ENCODE peak calls at places on chromosomes 7 and 10, in four cellular contexts. Q is H1, B is GM12878, E is K562. W is an unnamed sample.

GRCh38 chr7:159140170-159140910 is 4.3 kb downstream of the VIPR2 start:
- DNase-seq in Q (no peak), B (no peak), E (peak), W (no peak)

GRCh38 chr10:89337493-89337892 is 9.7 kb downstream of the IFIT3 start:
- DNase-seq in E (peak), B (peak), Q (no peak), W (no peak)

GRCh38 chr10:32418572-32418971 is 27.4 kb upstream of the CCDC7 start:
- DNase-seq in E (no peak), B (no peak), Q (no peak), W (no peak)

GRCh38 chr7:148547946-148548345 is 42.6 kb upstream of the C7orf33 start:
- DNase-seq in E (no peak), Q (no peak), B (no peak), W (no peak)

GRCh38 chr7:100016209-100016901 is 959 bp downstream of the ZKSCAN1 start:
- DNase-seq in Q (no peak), E (peak), B (no peak), W (no peak)

GRCh38 chr7:25968205-25968993 is 183.6 kb upstream of the NFE2L3 start:
- DNase-seq in E (no peak), Q (no peak), B (peak), W (no peak)

GRCh38 chr7:133709036-133709880 is 417.9 kb upstream of the LRGUK start:
- DNase-seq in E (no peak), B (no peak), Q (no peak), W (no peak)

GRCh38 chr10:80659284-80659683 is 121.6 kb downstream of the SH2D4B start:
- DNase-seq in Q (no peak), E (no peak), B (no peak), W (no peak)

GRCh38 chr10:6217621-6218020 is 14.9 kb downstream of the PFKFB3 start:
- DNase-seq in Q (no peak), E (no peak), B (no peak), W (no peak)

GRCh38 chr7:42471573-42472174 is 234.7 kb upstream of the GLI3 start:
- DNase-seq in B (no peak), E (no peak), Q (no peak), W (no peak)

GRCh38 chr10:116120688-116121087 is 152.3 kb downstream of the GFRA1 start:
- DNase-seq in E (peak), Q (peak), B (no peak), W (no peak)

GRCh38 chr10:94038024-94038423 is 44.3 kb downstream of the PLCE1 start:
- DNase-seq in E (peak), Q (no peak), B (no peak), W (no peak)

GRCh38 chr10:35040761-35041501 is 49.2 kb downstream of the CUL2 start:
- DNase-seq in B (no peak), Q (no peak), E (no peak), W (no peak)

GRCh38 chr10:130300608-130301025 is 164.4 kb downstream of the GLRX3 start:
- DNase-seq in Q (no peak), E (no peak), B (no peak), W (no peak)

GRCh38 chr7:38686888-38687287 is 55.7 kb upstream of the AMPH start:
- DNase-seq in E (no peak), B (no peak), Q (no peak), W (no peak)

GRCh38 chr7:20329389-20330175 is 1.1 kb upstream of the ITGB8 start:
- DNase-seq in Q (no peak), E (peak), B (peak), W (peak)

GRCh38 chr7:26500749-26501352 is 209.2 kb downstream of the SNX10 start:
- DNase-seq in E (peak), B (no peak), Q (no peak), W (peak)

GRCh38 chr10:3895045-3895609 is 110.1 kb upstream of the KLF6 start:
- DNase-seq in E (peak), B (no peak), Q (no peak), W (no peak)

GRCh38 chr7:20301311-20301939 is 29.3 kb upstream of the ITGB8 start:
- DNase-seq in Q (no peak), E (peak), B (no peak), W (no peak)

GRCh38 chr10:128852902-128853301 is 614.1 kb upstream of the MGMT start:
- DNase-seq in Q (no peak), E (no peak), B (no peak), W (no peak)

GRCh38 chr10:61869772-61870520 is 31.6 kb upstream of the ARID5B start:
- DNase-seq in B (no peak), E (no peak), Q (no peak), W (no peak)

GRCh38 chr10:114471906-114472873 is 67.9 kb upstream of the AFAP1L2 start:
- DNase-seq in E (no peak), B (no peak), Q (no peak), W (no peak)

GRCh38 chr10:71272122-71272771 is 46.8 kb upstream of the SLC29A3 start:
- DNase-seq in E (no peak), Q (no peak), B (no peak), W (no peak)

GRCh38 chr10:110584006-110584405 is 16.5 kb downstream of the SMC3 start:
- DNase-seq in E (no peak), B (no peak), Q (no peak), W (no peak)

GRCh38 chr10:14604181-14605142 is 170.2 kb downstream of the FAM107B start:
- DNase-seq in Q (no peak), E (peak), B (no peak), W (peak)

GRCh38 chr10:24951201-24952145 is 933 bp downstream of the PRTFDC1 start:
- DNase-seq in E (peak), Q (peak), B (no peak), W (no peak)

GRCh38 chr10:494556-494955 is 194.9 kb downstream of the DIP2C start:
- DNase-seq in E (no peak), B (no peak), Q (no peak), W (no peak)

GRCh38 chr7:83794834-83795233 is 145.9 kb upstream of the SEMA3E start:
- DNase-seq in B (no peak), Q (no peak), E (peak), W (no peak)

GRCh38 chr7:4168556-4168955 is 513.5 kb upstream of the FOXK1 start:
- DNase-seq in E (no peak), Q (no peak), B (no peak), W (no peak)

GRCh38 chr10:10848488-10849111 is 169.1 kb upstream of the CELF2 start:
- DNase-seq in E (no peak), B (no peak), Q (no peak), W (no peak)

GRCh38 chr10:34121974-34122282 is 693.2 kb downstream of the PARD3 start:
- DNase-seq in Q (no peak), B (peak), E (no peak), W (no peak)

GRCh38 chr10:110016037-110016436 is 8.3 kb downstream of the ADD3 start:
- DNase-seq in B (no peak), E (no peak), Q (no peak), W (no peak)

GRCh38 chr7:160958-161725 is 31.2 kb upstream of the FAM20C start:
- DNase-seq in B (no peak), E (no peak), Q (no peak), W (no peak)

GRCh38 chr7:143327903-143328302 is 12.0 kb downstream of the CLCN1 start:
- DNase-seq in B (no peak), E (no peak), Q (no peak), W (no peak)

GRCh38 chr10:25902002-25902401 is 32.0 kb upstream of the MYO3A start:
- DNase-seq in Q (no peak), B (no peak), E (no peak), W (no peak)

GRCh38 chr10:133393401-133394063 is 425 bp upstream of the MTG1 start:
- DNase-seq in E (no peak), B (no peak), Q (peak), W (no peak)

GRCh38 chr7:157851501-157852067 is 514.8 kb downstream of the DNAJB6 start:
- DNase-seq in Q (no peak), B (no peak), E (peak), W (no peak)
- TF ChIP-seq POLR2AphosphoS5 in Q (no peak), B (no peak), E (no peak), W (no peak)

DNA sequence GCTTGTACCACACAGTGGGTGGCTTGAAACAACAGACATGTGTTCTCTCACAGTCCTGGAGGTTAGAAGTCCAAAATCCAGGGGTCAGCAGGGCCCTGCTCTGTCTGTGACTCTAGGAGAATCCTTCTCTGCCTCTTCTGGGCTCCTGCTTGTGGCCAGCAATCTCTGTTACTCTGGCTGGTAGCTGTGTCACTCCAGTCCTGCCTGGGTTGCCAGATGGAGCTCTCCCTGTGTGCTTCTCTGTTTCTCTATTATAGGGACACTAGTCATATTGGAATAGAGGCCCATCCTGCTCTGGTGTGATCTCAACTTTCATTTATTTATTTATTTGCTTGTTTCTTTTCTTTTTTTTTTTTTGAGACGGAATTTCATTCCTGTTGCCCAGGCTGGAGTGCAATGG is 276.6 kb upstream of the GALNT17 start:
- DNase-seq in E (no peak), Q (no peak), B (no peak), W (no peak)
- TF ChIP-seq POLR2A in E (no peak), Q (no peak), B (no peak), W (no peak)

DNA sequence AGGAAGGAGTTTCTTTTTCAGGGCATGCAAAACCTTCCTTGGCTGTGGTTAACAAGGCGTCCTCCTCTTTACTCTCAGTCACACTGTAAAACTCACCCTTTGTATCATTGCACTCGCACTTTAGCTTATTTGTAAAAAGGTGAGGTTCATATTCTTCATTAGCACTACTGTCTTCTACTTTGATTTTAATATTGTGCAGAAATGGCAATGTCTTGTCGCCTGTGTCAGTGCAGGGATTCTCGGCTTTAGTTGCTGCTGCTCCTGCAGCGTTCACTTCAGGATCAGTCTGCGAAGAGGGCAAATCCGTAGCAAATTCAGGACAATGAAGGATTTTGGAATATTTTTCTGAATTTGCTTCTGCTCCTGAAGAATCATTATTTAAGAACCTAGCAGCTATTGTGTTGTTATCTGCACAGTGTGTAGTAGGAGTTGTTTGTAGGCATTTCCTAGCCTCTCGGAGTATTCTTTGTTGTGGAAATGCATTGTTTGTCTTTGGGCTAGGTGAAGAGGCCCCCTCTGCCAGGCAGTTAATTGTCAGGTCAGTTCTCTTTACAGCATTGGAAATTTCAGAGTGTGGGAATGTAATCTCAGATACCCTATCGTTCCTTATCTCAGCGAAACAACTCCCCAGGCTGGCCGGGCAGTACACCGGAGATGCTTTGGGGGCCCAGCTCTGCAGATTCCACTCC is 9.8 kb downstream of the SKIDA1 start:
- DNase-seq in E (no peak), Q (no peak), B (no peak), W (no peak)
- TF ChIP-seq TAF1 in E (no peak), Q (no peak), B (no peak), W (no peak)

DNA sequence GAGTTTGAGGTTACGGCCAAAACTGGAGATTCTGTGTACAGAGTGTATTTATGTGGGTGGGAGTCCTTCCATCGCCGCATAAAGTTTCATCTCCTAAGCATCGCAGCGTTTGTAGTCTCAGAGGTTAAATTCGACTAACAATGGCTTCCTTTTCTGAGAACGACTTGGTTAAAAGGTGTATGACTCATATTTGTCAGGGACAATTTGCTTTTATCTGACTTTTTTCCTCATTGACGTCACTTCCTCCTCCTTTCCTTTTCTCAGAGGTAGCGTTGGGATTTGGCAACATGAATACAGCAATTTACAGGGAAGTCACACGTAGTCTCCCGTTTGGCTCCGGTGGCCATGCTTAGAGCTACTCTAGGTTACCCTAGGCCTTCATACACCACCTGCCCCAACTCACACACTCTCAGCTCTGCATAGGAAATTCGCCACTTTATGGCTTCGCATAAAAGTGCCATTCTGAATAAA is 37.6 kb upstream of the TCF7L2 start:
- DNase-seq in Q (no peak), B (no peak), E (peak), W (no peak)
- TF ChIP-seq POLR2AphosphoS5 in Q (no peak), B (no peak), E (no peak), W (no peak)

DNA sequence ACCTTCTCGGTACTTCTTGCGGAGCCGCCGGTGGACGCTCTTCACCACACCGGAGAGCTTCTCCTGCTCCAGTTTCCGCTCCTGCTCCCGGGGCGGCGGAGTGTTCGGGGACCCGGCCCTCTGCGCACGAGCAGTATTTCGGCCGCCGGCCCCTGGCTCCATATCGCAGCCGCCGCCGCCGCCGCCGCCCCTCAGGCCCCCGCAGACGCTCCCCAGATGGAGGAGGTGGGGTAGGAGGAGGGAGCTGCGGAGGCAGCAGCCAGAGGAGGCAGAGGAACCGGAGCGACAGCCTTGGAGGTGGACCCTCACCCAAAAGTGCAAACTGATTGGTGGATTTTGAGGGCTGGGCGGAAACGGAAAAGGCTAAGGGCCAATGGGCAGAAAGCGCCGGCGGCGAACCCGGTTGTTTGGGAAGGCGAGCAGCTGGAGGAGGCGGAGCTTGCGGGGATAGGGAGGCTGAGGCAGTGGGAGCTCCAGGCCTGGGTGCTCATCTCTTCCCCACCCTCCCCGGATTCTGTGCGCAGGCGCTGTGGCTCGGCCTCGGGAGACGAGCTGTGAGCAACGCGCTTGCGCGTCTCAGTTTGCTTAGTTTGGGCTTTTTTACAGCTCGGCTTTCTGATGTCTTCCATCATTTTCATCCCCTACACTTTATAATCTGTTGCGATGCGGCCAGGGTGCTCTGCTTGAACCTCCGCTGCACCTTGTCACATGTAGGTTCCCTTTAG is 146.9 kb downstream of the GPR85 start:
- DNase-seq in E (peak), Q (peak), B (peak), W (peak)
- TF ChIP-seq POLR2A in E (peak), Q (no peak), B (peak), W (no peak)

GRCh38 chr7:106313456-106313891 is 28.7 kb upstream of the NAMPT start:
- DNase-seq in B (no peak), Q (no peak), E (no peak), W (no peak)
- TF ChIP-seq TAF1 in B (no peak), Q (no peak), E (no peak), W (no peak)

GRCh38 chr10:119750391-119751230 is 24.8 kb downstream of the INPP5F start:
- DNase-seq in Q (no peak), B (peak), E (peak), W (no peak)
- TF ChIP-seq POLR2AphosphoS5 in Q (no peak), B (no peak), E (no peak), W (no peak)

DNA sequence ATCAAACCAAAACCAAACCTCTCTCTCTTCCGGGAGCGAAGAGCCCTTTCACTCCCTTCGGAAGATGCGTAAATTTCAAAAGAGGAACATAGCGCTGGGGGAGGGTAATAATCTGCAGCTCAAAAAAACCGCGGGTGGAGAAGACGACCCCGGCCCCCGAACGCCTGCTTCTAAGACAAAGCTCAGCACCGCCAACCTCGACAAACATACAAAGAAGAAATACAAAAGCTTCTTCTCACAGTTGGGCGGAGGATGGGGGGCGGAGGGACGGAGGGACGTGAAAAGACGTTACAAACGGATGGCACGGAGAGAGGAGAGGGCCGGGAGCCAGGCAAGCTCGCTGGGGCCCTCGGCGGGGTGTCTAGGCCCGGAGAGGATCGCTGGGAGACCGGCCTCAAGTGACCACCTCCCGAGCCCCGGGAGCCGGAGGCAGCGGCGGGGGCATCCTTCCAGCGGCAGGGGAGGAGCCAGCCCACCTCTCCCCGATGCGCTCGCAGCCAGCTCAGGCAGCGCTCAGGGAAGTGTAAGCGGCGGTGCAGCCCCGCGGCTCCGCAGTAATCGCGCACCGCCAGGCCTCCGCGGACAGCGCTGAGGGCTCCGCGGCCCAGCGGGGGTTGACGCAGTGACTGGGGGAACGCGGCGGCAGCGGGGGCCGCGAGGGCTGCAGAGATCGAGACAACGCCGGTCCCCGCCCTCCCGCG is 794 bp downstream of the MKRN1 start:
- DNase-seq in E (peak), B (no peak), Q (no peak), W (peak)
- TF ChIP-seq POLR2A in E (no peak), B (no peak), Q (peak), W (no peak)

GRCh38 chr7:46393142-46393541 is 472.1 kb upstream of the IGFBP3 start:
- DNase-seq in Q (no peak), B (no peak), E (no peak), W (no peak)
- TF ChIP-seq TAF1 in Q (no peak), B (no peak), E (no peak), W (no peak)

GRCh38 chr10:60795465-60796202 is 17.4 kb downstream of the CDK1 start:
- DNase-seq in Q (no peak), E (no peak), B (no peak), W (no peak)
- TF ChIP-seq POLR2AphosphoS5 in Q (no peak), E (no peak), B (no peak), W (no peak)